ENCODE peak calls at places on chromosomes 4 and X, in seven cellular contexts. I, J, X, C, K, Y and F are unnamed samples.

GRCh38 chr4:106414366-106414765 is 45.8 kb upstream of the GIMD1 start:
- DNase-seq in I (no peak), K (no peak), Y (no peak), J (no peak), C (no peak), X (no peak), F (no peak)

GRCh38 chr4:27318740-27319139 is 458.1 kb downstream of the STIM2 start:
- DNase-seq in Y (no peak), J (peak), C (peak), X (no peak), K (peak), I (no peak), F (no peak)

GRCh38 chrX:106999002-106999975 is 723 bp downstream of the MORC4 start:
- DNase-seq in Y (no peak), X (peak), K (peak), J (peak), C (peak), I (peak), F (peak)

GRCh38 chr4:80187677-80188076 is 9.6 kb upstream of the PRDM8 start:
- DNase-seq in C (no peak), X (no peak), K (no peak), J (no peak), I (no peak), Y (no peak), F (no peak)

GRCh38 chrX:106100442-106100841 is 61.9 kb upstream of the SERPINA7 start:
- DNase-seq in J (no peak), K (no peak), Y (no peak), I (no peak), X (no peak), C (no peak), F (no peak)

GRCh38 chr4:144819591-144819990 is 173.6 kb downstream of the HHIP start:
- DNase-seq in C (no peak), X (no peak), Y (no peak), I (no peak), K (no peak), J (no peak), F (no peak)

GRCh38 chr4:163654621-163655020 is 160.1 kb downstream of the TMA16 start:
- DNase-seq in I (no peak), Y (no peak), K (no peak), X (no peak), J (no peak), C (no peak), F (no peak)

GRCh38 chr4:47686294-47686872 is 151.5 kb downstream of the CORIN start:
- DNase-seq in X (no peak), J (peak), C (peak), K (peak), I (peak), Y (no peak), F (no peak)

GRCh38 chrX:154712781-154713391 is 38.0 kb downstream of the GAB3 start:
- DNase-seq in K (no peak), X (no peak), I (no peak), J (peak), C (no peak), Y (no peak), F (no peak)

GRCh38 chr4:139956436-139957107 is 197.4 kb downstream of the MAML3 start:
- DNase-seq in I (no peak), X (no peak), K (no peak), J (no peak), Y (no peak), C (no peak), F (no peak)

GRCh38 chr4:28225689-28226353 is 1365.2 kb downstream of the STIM2 start:
- DNase-seq in I (no peak), J (no peak), K (no peak), C (no peak), Y (no peak), X (no peak), F (no peak)

GRCh38 chr4:20299515-20299914 is 47.8 kb downstream of the SLIT2 start:
- DNase-seq in J (no peak), K (no peak), I (peak), X (no peak), C (peak), Y (peak), F (no peak)

GRCh38 chr4:172989984-172990711 is 178.5 kb upstream of the GALNT7 start:
- DNase-seq in C (no peak), J (no peak), I (no peak), X (no peak), K (no peak), Y (no peak), F (no peak)

GRCh38 chr4:181909368-181909767 is 333.8 kb upstream of the TENM3 start:
- DNase-seq in Y (peak), I (peak), C (no peak), X (no peak), J (no peak), K (no peak), F (peak)

GRCh38 chr4:14125375-14126129 is 498.0 kb upstream of the BOD1L1 start:
- DNase-seq in K (no peak), X (no peak), Y (no peak), J (peak), C (peak), I (no peak), F (no peak)

GRCh38 chrX:114344756-114345155 is 239.1 kb upstream of the HTR2C start:
- DNase-seq in I (peak), X (no peak), Y (no peak), K (no peak), J (peak), C (peak), F (no peak)

GRCh38 chrX:135632353-135632752 is 81.1 kb upstream of the CT45A1 start:
- DNase-seq in K (no peak), I (no peak), Y (no peak), C (peak), X (no peak), J (peak), F (no peak)

GRCh38 chr4:38523054-38523453 is 140.9 kb upstream of the KLF3 start:
- DNase-seq in C (no peak), X (no peak), J (no peak), K (no peak), Y (no peak), I (no peak), F (no peak)

GRCh38 chr4:153205757-153206156 is 1.5 kb downstream of the TRIM2 start:
- DNase-seq in X (no peak), K (no peak), C (no peak), J (no peak), I (no peak), Y (no peak), F (no peak)

GRCh38 chr4:115113382-115114106 is at the start of gene NDST4:
- DNase-seq in J (no peak), X (no peak), Y (no peak), C (no peak), K (no peak), I (peak), F (peak)

GRCh38 chrX:38006283-38006682 is at the start of gene SYTL5:
- DNase-seq in X (no peak), J (no peak), Y (no peak), K (no peak), C (no peak), I (no peak), F (no peak)

GRCh38 chr4:159946983-159947645 is 844.2 kb downstream of the RAPGEF2 start:
- DNase-seq in I (peak), X (no peak), Y (no peak), C (peak), K (no peak), J (peak), F (peak)

GRCh38 chr4:102143433-102143832 is 201.8 kb downstream of the SLC39A8 start:
- DNase-seq in I (no peak), K (no peak), C (no peak), X (no peak), Y (no peak), J (no peak), F (no peak)

GRCh38 chrX:12042615-12043014 is 95.7 kb upstream of the FRMPD4 start:
- DNase-seq in J (no peak), I (no peak), X (no peak), C (no peak), K (no peak), Y (no peak), F (no peak)

GRCh38 chrX:2504706-2505332 is 4.0 kb upstream of the DHRSX start:
- DNase-seq in J (no peak), Y (no peak), C (no peak), K (no peak), X (no peak), I (no peak), F (no peak)

GRCh38 chrX:111511477-111511876 is at the start of gene SERTM2:
- DNase-seq in J (peak), C (peak), I (no peak), Y (no peak), X (no peak), K (no peak), F (no peak)

GRCh38 chr4:136690363-136690762 is 841.9 kb downstream of the PCDH18 start:
- DNase-seq in C (no peak), J (no peak), K (no peak), Y (no peak), I (no peak), X (no peak), F (no peak)